ENCODE peak calls at places on chromosomes 1 and 21, in four cellular contexts. D is effector memory CD4-positive, alpha-beta T cell; O is SJSA1; S is fibroblast of mammary gland. T is an unnamed sample.

GRCh38 chr1:154611150-154611865 is 3.3 kb upstream of the ADAR start:
- DNase-seq in D (no peak), O (peak), S (no peak), T (no peak)

GRCh38 chr1:160376525-160377131 is 9.8 kb downstream of the NHLH1 start:
- DNase-seq in D (no peak), O (peak), S (peak), T (peak)

GRCh38 chr1:21414002-21414401 is 25.9 kb upstream of the NBPF3 start:
- DNase-seq in D (no peak), O (no peak), S (no peak), T (no peak)

GRCh38 chr1:182229907-182230522 is 161.6 kb downstream of the GLUL start:
- DNase-seq in D (no peak), O (no peak), S (peak), T (no peak)

GRCh38 chr1:8424539-8425116 is 106.7 kb downstream of the SLC45A1 start:
- DNase-seq in D (peak), O (no peak), S (no peak), T (peak)

GRCh38 chr1:246081138-246081702 is 425.9 kb downstream of the SMYD3 start:
- DNase-seq in D (no peak), O (no peak), S (no peak), T (no peak)

GRCh38 chr21:26845750-26846035 is 484 bp upstream of the ADAMTS1 start:
- DNase-seq in D (no peak), O (no peak), S (no peak), T (no peak)

GRCh38 chr1:9126511-9126910 is 2.4 kb downstream of the GPR157 start:
- DNase-seq in D (no peak), O (no peak), S (no peak), T (no peak)

GRCh38 chr1:7609311-7609994 is 161.6 kb upstream of the VAMP3 start:
- DNase-seq in D (no peak), O (no peak), S (no peak), T (no peak)

GRCh38 chr1:39205102-39205780 is 746 bp downstream of the MACF1 start:
- DNase-seq in D (peak), O (peak), S (peak), T (no peak)

GRCh38 chr1:230280054-230280795 is 145.9 kb downstream of the PGBD5 start:
- DNase-seq in D (no peak), O (no peak), S (no peak), T (no peak)

GRCh38 chr21:17396948-17397347 is 115.9 kb upstream of the CXADR start:
- DNase-seq in D (no peak), O (no peak), S (no peak), T (no peak)

GRCh38 chr1:177229781-177230180 is 59.0 kb downstream of the BRINP2 start:
- DNase-seq in D (no peak), O (no peak), S (no peak), T (no peak)

GRCh38 chr1:89710498-89711139 is 77.7 kb downstream of the LRRC8C start:
- DNase-seq in D (no peak), O (no peak), S (no peak), T (no peak)

GRCh38 chr1:168848041-168848440 is 119.0 kb upstream of the DPT start:
- DNase-seq in D (no peak), O (no peak), S (no peak), T (no peak)

GRCh38 chr1:1013105-1013921 is at the start of gene ISG15:
- DNase-seq in D (peak), O (peak), S (peak), T (peak)

GRCh38 chr1:9311029-9311428 is 18.3 kb downstream of the SPSB1 start:
- DNase-seq in D (no peak), O (no peak), S (no peak), T (no peak)

GRCh38 chr1:71311396-71311795 is 230.6 kb upstream of the ZRANB2 start:
- DNase-seq in D (no peak), O (no peak), S (peak), T (no peak)

GRCh38 chr1:100896481-100896982 is 642 bp downstream of the SLC30A7 start:
- DNase-seq in D (peak), O (peak), S (peak), T (peak)

GRCh38 chr1:153100241-153100640 is 5.9 kb upstream of the SPRR2E start:
- DNase-seq in D (no peak), O (no peak), S (no peak), T (no peak)

GRCh38 chr1:113456967-113457366 is 66.7 kb downstream of the MAGI3 start:
- DNase-seq in D (no peak), O (peak), S (peak), T (peak)

GRCh38 chr1:151907363-151908139 is 1.8 kb downstream of the THEM4 start:
- DNase-seq in D (no peak), O (peak), S (peak), T (no peak)

GRCh38 chr1:214446772-214447556 is 104.4 kb downstream of the PTPN14 start:
- DNase-seq in D (no peak), O (peak), S (peak), T (no peak)

GRCh38 chr1:42888013-42888633 is 41.7 kb downstream of the ZNF691 start:
- DNase-seq in D (no peak), O (no peak), S (no peak), T (no peak)

GRCh38 chr21:37971390-37971789 is 55.1 kb upstream of the KCNJ6 start:
- DNase-seq in D (no peak), O (no peak), S (no peak), T (no peak)

GRCh38 chr1:235019456-235019855 is 109.2 kb downstream of the TOMM20 start:
- DNase-seq in D (no peak), O (no peak), S (no peak), T (no peak)

GRCh38 chr1:21577933-21578332 is 68.7 kb downstream of the ALPL start:
- DNase-seq in D (no peak), O (no peak), S (no peak), T (no peak)

GRCh38 chr1:81702903-81703302 is 97.8 kb upstream of the ADGRL2 start:
- DNase-seq in D (no peak), O (peak), S (peak), T (no peak)

GRCh38 chr1:204580862-204581261 is 64.7 kb downstream of the MDM4 start:
- DNase-seq in D (no peak), O (no peak), S (no peak), T (no peak)

GRCh38 chr1:204576422-204576821 is 60.2 kb downstream of the MDM4 start:
- DNase-seq in D (no peak), O (no peak), S (no peak), T (no peak)

GRCh38 chr1:204579681-204580080 is 63.5 kb downstream of the MDM4 start:
- DNase-seq in D (no peak), O (no peak), S (no peak), T (no peak)

GRCh38 chr1:204577794-204578478 is 61.7 kb downstream of the MDM4 start:
- DNase-seq in D (no peak), O (no peak), S (no peak), T (no peak)

GRCh38 chr1:204578867-204579664 is 62.9 kb downstream of the MDM4 start:
- DNase-seq in D (no peak), O (no peak), S (peak), T (no peak)
- H3K4me3 ChIP-seq in D (peak), O (no peak), S (no peak), T (peak)

GRCh38 chr1:159011701-159012100 is 2.0 kb downstream of the IFI16 start:
- DNase-seq in D (no peak), O (no peak), S (no peak), T (no peak)
- H3K4me3 ChIP-seq in D (peak), O (no peak), S (peak), T (no peak)

DNA sequence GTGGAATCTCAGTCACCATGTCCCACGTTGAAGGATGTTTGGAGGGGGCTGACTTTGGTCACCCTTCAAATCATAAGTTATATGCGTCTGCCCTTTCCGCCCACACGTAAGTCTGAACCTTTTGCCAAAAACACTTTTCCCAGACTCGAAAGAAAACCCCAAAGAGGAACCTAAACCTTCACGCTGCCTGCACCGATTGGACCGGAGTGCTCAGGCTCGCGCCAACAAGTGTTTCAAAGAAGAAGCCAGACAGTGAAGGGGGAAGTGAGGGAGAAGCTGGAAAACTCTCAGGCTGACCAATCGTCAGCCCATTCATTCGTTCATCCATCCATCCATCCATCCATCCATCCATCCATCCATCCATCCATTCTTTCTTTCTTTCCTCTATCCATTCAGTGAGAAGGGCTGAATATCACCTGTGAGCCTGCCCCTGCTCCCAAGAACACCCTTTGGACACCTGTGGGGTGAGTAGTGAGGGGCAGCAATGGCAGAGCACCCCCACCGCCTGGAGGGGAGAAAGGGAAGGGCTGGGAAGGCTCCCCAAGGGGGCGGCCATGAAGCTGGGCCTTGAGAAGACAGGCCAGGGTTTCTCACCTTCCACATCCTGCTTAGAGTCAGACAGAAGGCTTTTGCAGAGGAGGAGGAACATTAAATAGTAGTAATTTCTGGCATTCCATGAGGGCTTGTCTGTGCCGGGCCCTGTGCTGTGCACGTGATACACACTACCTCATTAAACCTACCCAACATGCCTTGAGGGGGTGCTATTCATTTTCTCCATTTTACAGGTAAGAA is 27.1 kb upstream of the RUNX3 start:
- DNase-seq in D (no peak), O (no peak), S (no peak), T (no peak)
- H3K4me3 ChIP-seq in D (no peak), O (no peak), S (no peak), T (no peak)

GRCh38 chr1:55040083-55040952 is 970 bp downstream of the PCSK9 start:
- DNase-seq in D (no peak), O (no peak), S (no peak), T (no peak)
- H3K4me3 ChIP-seq in D (no peak), O (no peak), S (peak), T (no peak)

T was measured in thyroid gland.